ENCODE peak calls at places on chromosomes 13 and 19, in five cellular contexts. W is Panc1, D is PC-3, C is astrocyte, V is right lobe of liver. O is an unnamed sample.

GRCh38 chr13:55653497-55653896 is 1487.2 kb upstream of the PRR20A start:
- DNase-seq in C (no peak), W (no peak), V (no peak), D (no peak), O (no peak)

GRCh38 chr19:57850553-57851017 is 926 bp downstream of the ZNF587 start:
- DNase-seq in V (no peak), C (peak; percentile 76), D (peak; percentile 73), W (no peak), O (no peak)

GRCh38 chr19:44109458-44109857 is 3.7 kb upstream of the ZNF225 start:
- DNase-seq in D (no peak), C (no peak), W (no peak), V (no peak), O (no peak)

GRCh38 chr13:44362394-44363040 is 11.1 kb upstream of the SERP2 start:
- DNase-seq in D (no peak), C (peak; percentile 30), V (no peak), W (no peak), O (no peak)

GRCh38 chr19:43639507-43640423 is at the start of gene CADM4:
- DNase-seq in D (no peak), V (peak; percentile 58), W (no peak), C (no peak), O (no peak)

GRCh38 chr19:43798546-43799409 is 3.5 kb downstream of the LYPD5 start:
- DNase-seq in D (peak; percentile 76), C (no peak), W (no peak), V (no peak), O (no peak)

GRCh38 chr13:37681295-37682032 is 82.9 kb upstream of the POSTN start:
- DNase-seq in W (no peak), V (no peak), C (peak; percentile 83), D (peak; percentile 46), O (peak; percentile 79)

GRCh38 chr13:68727165-68727564 is 1380.5 kb upstream of the ATXN8OS start:
- DNase-seq in V (no peak), W (no peak), D (peak; percentile 46), C (peak; percentile 63), O (no peak)

GRCh38 chr13:90568165-90568564 is 779.3 kb upstream of the MIR17HG start:
- DNase-seq in W (no peak), C (no peak), D (no peak), V (no peak), O (no peak)

GRCh38 chr13:31001647-31002046 is 69.2 kb downstream of the TEX26 start:
- DNase-seq in W (no peak), V (no peak), D (no peak), C (peak; percentile 41), O (no peak)

GRCh38 chr19:17775991-17776803 is 18.7 kb upstream of the B3GNT3 start:
- DNase-seq in C (no peak), D (peak; percentile 37), W (no peak), V (no peak), O (no peak)

GRCh38 chr13:79806821-79807220 is 325.9 kb downstream of the NDFIP2 start:
- DNase-seq in C (no peak), W (no peak), D (no peak), V (no peak), O (no peak)
- TF ChIP-seq CTCF in C (no peak), W (no peak), D (no peak), V (no peak), O (no peak)

GRCh38 chr13:75303295-75303694 is 178.7 kb downstream of the TBC1D4 start:
- DNase-seq in C (no peak), V (no peak), D (no peak), W (no peak), O (no peak)

GRCh38 chr13:75308222-75308621 is 173.7 kb downstream of the TBC1D4 start:
- DNase-seq in W (no peak), C (no peak), D (no peak), V (no peak), O (no peak)

GRCh38 chr13:75310005-75310580 is 171.9 kb downstream of the TBC1D4 start:
- DNase-seq in V (no peak), D (no peak), W (no peak), C (no peak), O (no peak)

GRCh38 chr13:75305057-75305456 is 176.9 kb downstream of the TBC1D4 start:
- DNase-seq in D (no peak), W (no peak), C (peak; percentile 30), V (no peak), O (no peak)

DNA sequence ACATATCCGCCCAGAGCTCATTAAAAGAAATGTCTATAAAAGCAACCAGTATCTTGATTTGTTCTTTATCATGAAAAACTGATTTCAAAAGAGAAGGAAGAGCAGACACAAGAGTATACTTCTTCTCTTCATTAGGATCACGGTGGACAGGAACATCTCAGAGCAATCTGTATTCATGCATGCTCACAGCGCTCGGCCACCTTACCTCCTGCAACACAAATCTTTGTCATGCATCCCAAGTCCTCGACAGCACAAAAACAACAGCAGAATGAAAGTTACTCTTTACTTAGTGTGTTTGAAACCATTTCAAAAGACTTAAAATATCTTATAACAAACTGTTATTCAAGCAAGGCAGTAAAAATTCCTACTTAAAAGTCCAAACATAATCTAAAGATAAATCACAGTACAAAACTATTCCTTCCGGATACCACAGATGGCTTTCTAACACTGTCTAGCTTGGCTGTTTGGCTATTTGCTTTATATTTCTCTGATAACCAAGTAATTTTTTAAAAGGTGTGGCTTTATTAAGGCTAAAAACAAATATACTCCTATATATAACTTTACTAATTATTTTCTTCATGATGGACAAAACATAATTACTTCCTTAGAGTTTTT is 174.5 kb downstream of the TBC1D4 start:
- DNase-seq in C (peak; percentile 14), W (no peak), V (no peak), D (no peak), O (peak; percentile 26)
- H3K36me3 ChIP-seq in C (no peaks in the 10 kb centered on the region), W (no peaks in the 10 kb centered on the region), V (no peaks in the 10 kb centered on the region), D (no peaks in the 10 kb centered on the region), O (no peaks in the 10 kb centered on the region)

GRCh38 chr19:46633130-46633529 is 2.9 kb downstream of the GNG8 start:
- DNase-seq in D (no peak), W (no peak), C (no peak), V (no peak), O (no peak)
- H3K27me3 ChIP-seq in D (no peaks in the 10 kb centered on the region), W (no peaks in the 10 kb centered on the region), C (peaks cover 7% of the 10 kb centered on the region), V (no peaks in the 10 kb centered on the region), O (no peaks in the 10 kb centered on the region)

DNA sequence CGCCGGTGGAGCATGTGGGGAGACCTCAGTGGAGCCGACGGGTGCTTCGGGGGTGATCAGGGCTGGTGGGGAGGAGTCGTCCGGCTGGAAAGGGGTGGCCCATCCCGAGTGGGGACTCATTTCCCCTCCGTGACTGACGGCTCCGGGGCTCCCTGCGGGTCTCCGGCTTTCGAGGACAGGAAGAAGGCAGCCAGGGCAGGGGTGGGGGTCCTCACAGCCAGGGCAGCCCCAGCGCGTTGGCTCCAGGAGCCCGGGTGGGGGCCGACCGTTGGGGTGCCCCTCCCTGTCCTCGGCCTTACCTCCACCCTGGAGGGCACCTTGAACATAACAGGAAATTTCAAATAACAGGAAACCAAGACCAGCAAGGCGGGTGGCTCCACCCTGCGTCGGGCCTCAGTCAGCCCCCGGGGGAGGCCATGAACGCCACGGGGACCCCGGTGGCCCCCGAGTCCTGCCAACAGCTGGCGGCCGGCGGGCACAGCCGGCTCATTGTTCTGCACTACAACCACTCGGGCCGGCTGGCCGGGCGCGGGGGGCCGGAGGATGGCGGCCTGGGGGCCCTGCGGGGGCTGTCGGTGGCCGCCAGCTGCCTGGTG is at the start of gene S1PR4:
- DNase-seq in W (no peak), D (no peak), V (peak; percentile 63), C (no peak), O (no peak)
- TF ChIP-seq CTCF in W (no peak), D (no peak), V (no peak), C (no peak), O (no peak)

DNA sequence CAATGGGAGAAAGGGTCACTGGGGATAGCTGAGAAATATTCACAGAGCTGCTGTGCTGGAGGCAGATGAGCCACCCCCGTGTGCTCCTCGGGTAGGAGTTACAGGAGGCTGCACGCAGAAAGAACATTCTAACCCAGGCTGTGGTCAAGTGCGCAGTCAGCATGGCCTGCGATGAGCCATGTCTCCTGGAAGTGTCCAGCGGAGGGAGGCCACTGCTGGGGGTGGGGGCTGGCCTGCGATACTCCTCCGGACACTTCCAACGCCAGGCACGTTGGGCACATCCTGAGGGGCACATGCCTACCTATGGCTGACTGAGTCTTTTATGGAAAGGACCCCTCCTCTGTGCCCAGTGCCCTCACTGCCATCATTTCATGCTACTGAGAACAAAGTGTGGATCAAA is 55.9 kb downstream of the RAB20 start:
- DNase-seq in V (no peak), D (no peak), W (no peak), C (no peak), O (no peak)
- H3K36me3 ChIP-seq in V (no peaks in the 10 kb centered on the region), D (peaks cover 3% of the 10 kb centered on the region), W (no peaks in the 10 kb centered on the region), C (peaks cover 63% of the 10 kb centered on the region), O (peaks cover 48% of the 10 kb centered on the region)

GRCh38 chr19:49925486-49925885 is 3.5 kb upstream of the ATF5 start:
- DNase-seq in C (no peak), W (no peak), D (no peak), V (no peak), O (no peak)

GRCh38 chr19:49929611-49930482 is 543 bp upstream of the NUP62 start:
- DNase-seq in W (peak; percentile 86), D (peak; percentile 98), V (peak; percentile 96), C (peak; percentile 91), O (peak; percentile 73)

GRCh38 chr19:49929121-49929610 is at the start of the genes ATF5 and NUP62:
- DNase-seq in C (peak; percentile 58), D (peak; percentile 90), V (peak; percentile 90), W (no peak), O (peak; percentile 29)

GRCh38 chr19:49926520-49926919 is 2.5 kb upstream of the ATF5 start:
- DNase-seq in C (no peak), D (no peak), V (no peak), W (no peak), O (no peak)

DNA sequence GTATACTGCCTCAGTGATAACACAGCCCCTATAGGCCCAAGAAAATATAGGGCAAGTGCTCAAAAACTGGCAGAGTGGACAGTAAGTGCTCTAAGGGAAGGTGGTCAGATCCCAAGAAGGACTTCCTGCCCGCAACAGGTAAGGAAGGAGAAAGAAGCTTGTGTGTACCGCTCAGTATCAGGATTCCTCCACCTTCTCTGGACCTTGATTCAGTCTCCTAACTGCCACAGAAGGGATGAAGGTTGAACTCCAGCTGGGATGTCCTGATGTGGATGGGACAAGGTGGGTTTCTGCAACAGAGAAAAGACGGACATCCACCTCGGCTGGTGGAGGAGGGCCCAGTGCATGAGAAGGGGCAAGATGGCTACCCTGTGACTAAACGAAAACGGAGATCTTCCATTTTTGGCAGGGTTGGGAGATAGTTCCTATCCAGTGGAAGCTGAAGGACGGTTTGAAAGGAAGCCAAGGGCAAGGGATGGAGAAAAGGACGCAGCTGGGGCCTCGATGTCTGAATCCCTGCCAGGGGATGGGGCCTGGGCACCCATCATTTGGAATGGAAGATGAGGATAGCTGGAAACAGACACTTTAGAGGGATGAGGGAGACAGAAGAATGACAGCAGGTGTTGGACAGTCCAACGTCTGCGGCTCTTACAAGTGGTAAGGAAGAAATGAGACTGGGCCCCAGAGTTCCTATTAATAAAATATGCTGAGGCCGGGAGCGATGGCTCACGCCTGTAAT is 1.3 kb upstream of the ATF5 start:
- DNase-seq in W (no peak), V (no peak), C (no peak), D (no peak), O (no peak)
- H3K27me3 ChIP-seq in W (no peaks in the 10 kb centered on the region), V (no peaks in the 10 kb centered on the region), C (no peaks in the 10 kb centered on the region), D (no peaks in the 10 kb centered on the region), O (no peaks in the 10 kb centered on the region)

GRCh38 chr19:1131718-1132552 is 28.1 kb downstream of the GPX4 start:
- DNase-seq in C (peak; percentile 87), W (no peak), V (peak; percentile 89), D (no peak), O (peak; percentile 52)
- TF ChIP-seq CTCF in C (no peak), W (no peak), V (no peak), D (no peak), O (peak; percentile 24)